ENCODE peak calls at places on chromosomes 6 and 20, in four cellular contexts. G, F, J and Z are unnamed samples.

GRCh38 chr6:130766239-130767144 is 60.7 kb upstream of the SMLR1 start:
- DNase-seq in G (no peak), F (no peak), J (no peak), Z (no peak)

GRCh38 chr6:129493396-129493902 is 216.5 kb downstream of the ARHGAP18 start:
- DNase-seq in G (no peak), F (no peak), J (no peak), Z (no peak)

GRCh38 chr6:139373154-139373927 is 1.1 kb downstream of the CITED2 start:
- DNase-seq in G (peak), F (peak), J (peak), Z (no peak)

GRCh38 chr6:164185342-164185920 is 770.9 kb downstream of the QKI start:
- DNase-seq in G (no peak), F (no peak), J (no peak), Z (no peak)

GRCh38 chr6:142323377-142323776 is 21.6 kb downstream of the ADGRG6 start:
- DNase-seq in G (no peak), F (no peak), J (no peak), Z (no peak)

GRCh38 chr20:47799116-47799715 is 13.9 kb upstream of the SULF2 start:
- DNase-seq in G (no peak), F (no peak), J (peak), Z (no peak)

GRCh38 chr20:50073500-50073899 is 39.5 kb downstream of the UBE2V1 start:
- DNase-seq in G (no peak), F (no peak), J (no peak), Z (no peak)

GRCh38 chr6:131945971-131946370 is 5.2 kb downstream of the CCN2 start:
- DNase-seq in G (no peak), F (no peak), J (no peak), Z (no peak)

GRCh38 chr20:63963784-63964301 is 5.9 kb downstream of the ZNF512B start:
- DNase-seq in G (no peak), F (no peak), J (no peak), Z (no peak)

GRCh38 chr6:112289039-112289566 is 34.7 kb upstream of the LAMA4 start:
- DNase-seq in G (no peak), F (no peak), J (peak), Z (no peak)

GRCh38 chr6:155275808-155276480 is 12.1 kb downstream of the CLDN20 start:
- DNase-seq in G (no peak), F (no peak), J (no peak), Z (no peak)

GRCh38 chr20:14997791-14998190 is 660.4 kb upstream of the FLRT3 start:
- DNase-seq in G (no peak), F (no peak), J (no peak), Z (no peak)

GRCh38 chr6:65248211-65248610 is 458.8 kb downstream of the EYS start:
- DNase-seq in G (no peak), F (no peak), J (no peak), Z (no peak)

GRCh38 chr6:47701374-47701773 is 3.0 kb downstream of the ADGRF4 start:
- DNase-seq in G (no peak), F (no peak), J (no peak), Z (no peak)

GRCh38 chr6:129501401-129502051 is 208.5 kb downstream of the ARHGAP18 start:
- DNase-seq in G (no peak), F (no peak), J (no peak), Z (no peak)

GRCh38 chr6:118249680-118250079 is 298.4 kb upstream of the PLN start:
- DNase-seq in G (no peak), F (no peak), J (no peak), Z (no peak)

GRCh38 chr6:149963462-149964242 is at the start of gene ULBP1:
- DNase-seq in G (peak), F (peak), J (peak), Z (peak)

GRCh38 chr20:46347831-46348230 is 39.5 kb upstream of the CDH22 start:
- DNase-seq in G (no peak), F (no peak), J (no peak), Z (no peak)

GRCh38 chr6:131733376-131734016 is 22.7 kb upstream of the CTAGE9 start:
- DNase-seq in G (no peak), F (no peak), J (peak), Z (no peak)

GRCh38 chr20:63530788-63531160 is 6.4 kb downstream of the PTK6 start:
- DNase-seq in G (no peak), F (no peak), J (no peak), Z (no peak)

GRCh38 chr20:26169506-26169905 is 472.9 kb upstream of the ZNF337 start:
- DNase-seq in G (no peak), F (no peak), J (no peak), Z (no peak)

GRCh38 chr6:147361582-147361981 is 146.9 kb upstream of the SAMD5 start:
- DNase-seq in G (no peak), F (no peak), J (no peak), Z (no peak)

GRCh38 chr6:83633149-83633548 is 75.8 kb downstream of the SNAP91 start:
- DNase-seq in G (no peak), F (no peak), J (no peak), Z (no peak)

GRCh38 chr6:13524801-13525508 is 37.6 kb upstream of the GFOD1 start:
- DNase-seq in G (no peak), F (no peak), J (no peak), Z (no peak)

GRCh38 chr6:84638286-84638685 is 126.1 kb downstream of the TBX18 start:
- DNase-seq in G (no peak), F (no peak), J (no peak), Z (no peak)

GRCh38 chr20:38723069-38723981 is 961 bp upstream of the SLC32A1 start:
- DNase-seq in G (no peak), F (no peak), J (no peak), Z (peak)

GRCh38 chr20:39910536-39910935 is 778.5 kb downstream of the MAFB start:
- DNase-seq in G (no peak), F (no peak), J (peak), Z (no peak)

GRCh38 chr20:44098256-44098630 is 88.7 kb downstream of the JPH2 start:
- DNase-seq in G (no peak), F (no peak), J (no peak), Z (no peak)

GRCh38 chr6:138157986-138158638 is 3.6 kb upstream of the ARFGEF3 start:
- DNase-seq in G (no peak), F (no peak), J (no peak), Z (no peak)

GRCh38 chr6:149840345-149841075 is 23.6 kb downstream of the LRP11 start:
- DNase-seq in G (no peak), F (peak), J (peak), Z (no peak)

GRCh38 chr6:21820442-21820841 is 226.9 kb downstream of the SOX4 start:
- DNase-seq in G (no peak), F (no peak), J (no peak), Z (no peak)

GRCh38 chr6:41449399-41450245 is 96.6 kb upstream of the FOXP4 start:
- DNase-seq in G (no peak), F (no peak), J (no peak), Z (no peak)

GRCh38 chr6:13917141-13917540 is 7.6 kb upstream of the RNF182 start:
- DNase-seq in G (no peak), F (no peak), J (no peak), Z (no peak)

GRCh38 chr6:105501945-105502344 is 99.1 kb upstream of the PREP start:
- DNase-seq in G (no peak), F (no peak), J (no peak), Z (no peak)